ENCODE peak calls at places on chromosomes 7 and 10, in four cellular contexts. One of them, this sample, is unnamed.

GRCh38 chr7:107115762-107116540 is 52.9 kb upstream of the HBP1 start:
- DNase-seq in SK-N-SH: no peak
- DNase-seq in AG04449: no peak
- DNase-seq in AG04450: no peak
- DNase-seq in this sample: no peak

GRCh38 chr10:79164075-79164474 is 95.3 kb downstream of the ZMIZ1 start:
- DNase-seq in SK-N-SH: no peak
- DNase-seq in AG04449: no peak
- DNase-seq in AG04450: no peak
- DNase-seq in this sample: no peak

GRCh38 chr10:4395731-4396130 is 430.3 kb upstream of the AKR1E2 start:
- DNase-seq in SK-N-SH: no peak
- DNase-seq in AG04449: no peak
- DNase-seq in AG04450: no peak
- DNase-seq in this sample: no peak

GRCh38 chr10:112949128-112949823 is 771 bp upstream of the TCF7L2 start:
- DNase-seq in SK-N-SH: no peak
- DNase-seq in AG04449: no peak
- DNase-seq in AG04450: no peak
- DNase-seq in this sample: no peak

GRCh38 chr7:16594061-16594460 is 51.5 kb downstream of the ANKMY2 start:
- DNase-seq in SK-N-SH: no peak
- DNase-seq in AG04449: peak
- DNase-seq in AG04450: no peak
- DNase-seq in this sample: peak

GRCh38 chr7:143361552-143362125 is 874 bp downstream of the FAM131B start:
- DNase-seq in SK-N-SH: no peak
- DNase-seq in AG04449: no peak
- DNase-seq in AG04450: no peak
- DNase-seq in this sample: no peak

GRCh38 chr10:114768394-114768786 is 53.2 kb upstream of the FHIP2A start:
- DNase-seq in SK-N-SH: no peak
- DNase-seq in AG04449: no peak
- DNase-seq in AG04450: no peak
- DNase-seq in this sample: no peak

GRCh38 chr7:154910125-154910524 is 92.8 kb downstream of the PAXIP1 start:
- DNase-seq in SK-N-SH: no peak
- DNase-seq in AG04449: no peak
- DNase-seq in AG04450: no peak
- DNase-seq in this sample: no peak

DNA sequence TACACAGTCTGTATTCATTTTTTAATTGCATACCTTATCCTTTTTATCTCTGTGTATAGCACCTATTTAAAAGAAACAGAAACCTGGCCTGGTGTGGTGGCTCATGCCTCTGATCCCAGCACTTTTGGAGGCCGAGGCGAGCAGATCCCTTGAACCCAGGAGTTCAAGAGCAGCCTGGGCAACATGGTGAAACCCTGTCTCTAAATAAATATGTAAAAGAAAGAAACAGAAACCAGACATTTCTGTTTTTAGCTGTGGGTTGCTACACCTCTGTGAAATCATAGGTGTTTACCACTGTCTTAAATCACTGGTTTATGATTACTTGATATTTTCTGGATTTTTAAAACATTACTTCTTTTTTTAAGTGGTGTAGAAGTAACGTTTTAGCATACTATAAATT is 41.0 kb downstream of the PTPRZ1 start:
- DNase-seq in SK-N-SH: no peak
- DNase-seq in AG04449: no peak
- DNase-seq in AG04450: no peak
- DNase-seq in this sample: no peak
- H3K4me3 ChIP-seq in SK-N-SH: no peak
- H3K4me3 ChIP-seq in AG04449: no peak
- H3K4me3 ChIP-seq in AG04450: no peak
- H3K4me3 ChIP-seq in this sample: no peak

GRCh38 chr7:6258440-6259182 is 13.8 kb downstream of the CYTH3 start:
- DNase-seq in SK-N-SH: no peak
- DNase-seq in AG04449: no peak
- DNase-seq in AG04450: no peak
- DNase-seq in this sample: no peak

GRCh38 chr7:6256709-6257535 is 15.5 kb downstream of the CYTH3 start:
- DNase-seq in SK-N-SH: no peak
- DNase-seq in AG04449: no peak
- DNase-seq in AG04450: no peak
- DNase-seq in this sample: no peak

GRCh38 chr7:6254891-6255290 is 17.5 kb downstream of the CYTH3 start:
- DNase-seq in SK-N-SH: no peak
- DNase-seq in AG04449: no peak
- DNase-seq in AG04450: no peak
- DNase-seq in this sample: no peak

GRCh38 chr7:6259257-6259656 is 13.2 kb downstream of the CYTH3 start:
- DNase-seq in SK-N-SH: no peak
- DNase-seq in AG04449: no peak
- DNase-seq in AG04450: no peak
- DNase-seq in this sample: no peak

DNA sequence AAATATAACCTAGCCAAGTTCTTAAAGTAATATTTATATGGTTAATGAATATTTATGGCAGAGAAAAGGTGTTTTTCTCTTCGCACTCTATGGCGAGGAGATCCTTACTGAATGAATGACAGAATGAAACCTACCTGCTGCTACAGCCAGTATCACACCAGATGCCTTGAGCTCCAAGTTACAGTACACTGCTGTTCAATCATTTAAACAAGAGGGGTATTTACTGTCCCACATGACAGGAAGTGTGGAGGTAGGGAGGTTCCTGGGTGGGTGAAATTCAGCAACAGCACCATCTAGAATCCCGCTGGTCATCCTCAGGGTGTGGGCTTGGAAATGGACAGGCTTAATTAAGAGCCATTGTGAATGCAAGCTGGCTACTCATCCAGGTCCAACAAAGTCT is 14.8 kb downstream of the CYTH3 start:
- DNase-seq in SK-N-SH: no peak
- DNase-seq in AG04449: no peak
- DNase-seq in AG04450: no peak
- DNase-seq in this sample: no peak
- TF ChIP-seq CTCF in SK-N-SH: no peak
- TF ChIP-seq CTCF in AG04449: no peak
- TF ChIP-seq CTCF in AG04450: no peak
- TF ChIP-seq CTCF in this sample: no peak

DNA sequence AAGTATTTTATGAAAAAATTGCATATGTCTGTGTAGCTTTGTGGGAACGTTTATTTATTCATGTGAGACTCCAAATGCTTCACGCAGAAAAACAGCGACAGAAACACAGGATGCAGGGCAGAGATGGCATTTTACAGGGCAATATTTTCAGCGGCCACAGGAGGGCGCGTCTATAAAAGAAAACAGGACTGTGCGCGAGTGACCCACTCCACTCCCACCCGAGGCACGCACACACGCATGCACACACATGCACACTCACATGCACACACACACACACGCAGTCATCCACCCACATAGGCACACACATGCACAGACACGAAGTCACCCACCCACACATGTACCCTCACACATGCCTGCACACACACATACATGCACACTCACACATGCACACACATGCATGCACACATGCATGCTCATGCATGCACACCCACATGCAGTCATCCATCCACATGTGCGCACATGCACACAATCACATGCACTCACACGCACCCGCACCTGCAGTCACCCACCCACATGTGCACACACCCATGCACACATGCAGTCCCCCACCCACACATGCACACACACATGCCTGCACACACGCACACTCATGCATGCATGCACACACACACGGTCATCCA is 96.3 kb downstream of the DNAJB6 start:
- DNase-seq in SK-N-SH: peak
- DNase-seq in AG04449: no peak
- DNase-seq in AG04450: no peak
- DNase-seq in this sample: peak
- H3K4me3 ChIP-seq in SK-N-SH: no peak
- H3K4me3 ChIP-seq in AG04449: peak
- H3K4me3 ChIP-seq in AG04450: no peak
- H3K4me3 ChIP-seq in this sample: peak

GRCh38 chr7:51224811-51225581 is 91.6 kb downstream of the COBL start:
- DNase-seq in SK-N-SH: no peak
- DNase-seq in AG04449: no peak
- DNase-seq in AG04450: no peak
- DNase-seq in this sample: peak
- TF ChIP-seq CTCF in SK-N-SH: no peak
- TF ChIP-seq CTCF in AG04449: no peak
- TF ChIP-seq CTCF in AG04450: no peak
- TF ChIP-seq CTCF in this sample: peak